ENCODE peak calls at places on chromosome 12, in ten cellular contexts. G is tibial artery, O is heart left ventricle, E is stomach, T is mammary epithelial cell, Q is astrocyte, V is A673, Y is upper lobe of left lung, U is Caco-2, B is GM06990. A is an unnamed sample.

GRCh38 chr12:121452356-121453021 is 52.6 kb downstream of the RNF34 start:
- DNase-seq in Y (peak), B (no peak), T (peak), E (no peak), U (peak), V (no peak), Q (no peak), G (no peak), O (no peak), A (peak)

GRCh38 chr12:94660436-94660835 is 10.1 kb upstream of the TMCC3 start:
- DNase-seq in O (no peak), Q (no peak), B (no peak), V (no peak), G (no peak), Y (no peak), T (peak), E (no peak), U (no peak), A (peak)

GRCh38 chr12:48828841-48829575 is 10.7 kb downstream of the CACNB3 start:
- DNase-seq in E (no peak), T (no peak), U (no peak), B (no peak), V (no peak), O (no peak), Y (no peak), Q (no peak), G (no peak), A (no peak)

GRCh38 chr12:94359761-94360160 is 99.9 kb downstream of the CEP83 start:
- DNase-seq in Q (no peak), V (no peak), O (no peak), G (no peak), B (no peak), Y (no peak), U (no peak), E (no peak), T (no peak), A (no peak)

GRCh38 chr12:56634837-56635538 is 4.9 kb upstream of the BAZ2A start:
- DNase-seq in U (peak), Q (peak), T (peak), V (peak), B (peak), Y (peak), E (peak), G (peak), O (peak), A (peak)

GRCh38 chr12:65602579-65603295 is 221.5 kb upstream of the HMGA2 start:
- DNase-seq in E (peak), T (peak), Y (peak), O (peak), G (peak), B (peak), V (peak), Q (peak), U (peak), A (peak)

GRCh38 chr12:101108130-101108529 is 101.9 kb downstream of the SLC5A8 start:
- DNase-seq in U (no peak), E (no peak), V (no peak), O (no peak), B (no peak), Y (no peak), G (no peak), T (no peak), Q (no peak), A (no peak)

GRCh38 chr12:71754461-71755145 is at the start of gene RAB21:
- DNase-seq in T (peak), Y (peak), Q (peak), U (peak), G (peak), V (peak), O (peak), B (peak), E (peak), A (peak)

GRCh38 chr12:130538343-130539095 is 177.6 kb downstream of the RIMBP2 start:
- DNase-seq in V (no peak), Y (no peak), T (no peak), E (no peak), G (no peak), O (no peak), Q (no peak), U (no peak), B (no peak), A (no peak)

GRCh38 chr12:113142173-113142885 is 6.8 kb upstream of the RASAL1 start:
- DNase-seq in T (no peak), Y (no peak), V (no peak), U (no peak), E (peak), G (peak), O (no peak), Q (no peak), B (no peak), A (no peak)

GRCh38 chr12:19190292-19191031 is 60.9 kb downstream of the PLEKHA5 start:
- DNase-seq in U (no peak), Y (no peak), T (peak), B (no peak), Q (peak), O (no peak), G (no peak), E (no peak), V (no peak), A (peak)

GRCh38 chr12:1422604-1423315 is 171.6 kb downstream of the FBXL14 start:
- DNase-seq in T (no peak), E (no peak), B (peak), G (no peak), U (no peak), V (no peak), O (no peak), Y (no peak), Q (no peak), A (no peak)

GRCh38 chr12:87656311-87656710 is 372.9 kb downstream of the C12orf50 start:
- DNase-seq in Q (no peak), G (no peak), B (no peak), T (no peak), U (no peak), E (no peak), Y (no peak), V (no peak), O (no peak), A (no peak)

GRCh38 chr12:103441437-103442186 is 54.2 kb downstream of the C12orf42 start:
- DNase-seq in E (no peak), G (no peak), U (no peak), B (peak), O (no peak), Y (no peak), Q (no peak), V (no peak), T (no peak), A (no peak)

GRCh38 chr12:121697093-121697698 is 15.4 kb upstream of the TMEM120B start:
- DNase-seq in O (no peak), T (no peak), V (peak), B (no peak), E (no peak), G (no peak), Y (no peak), U (no peak), Q (no peak), A (peak)

GRCh38 chr12:72511906-72512305 is 239.7 kb downstream of the TRHDE start:
- DNase-seq in T (peak), G (no peak), B (no peak), U (no peak), O (no peak), E (no peak), Y (no peak), Q (peak), V (no peak), A (peak)

GRCh38 chr12:6469609-6470374 is 685 bp downstream of the VAMP1 start:
- DNase-seq in T (no peak), Y (no peak), V (no peak), E (no peak), G (no peak), B (no peak), O (no peak), Q (no peak), U (peak), A (no peak)

GRCh38 chr12:118850244-118850825 is 131.0 kb upstream of the SRRM4 start:
- DNase-seq in B (no peak), U (peak), O (no peak), Y (no peak), V (peak), E (no peak), G (no peak), T (no peak), Q (no peak), A (peak)

GRCh38 chr12:103840881-103841689 is at the start of gene NT5DC3:
- DNase-seq in E (peak), V (peak), B (peak), Q (peak), O (peak), T (peak), U (peak), Y (peak), G (peak), A (peak)

GRCh38 chr12:112419269-112420133 is 754 bp downstream of the PTPN11 start:
- DNase-seq in B (no peak), V (peak), G (peak), U (peak), T (peak), Y (no peak), Q (peak), O (peak), E (peak), A (peak)

GRCh38 chr12:121344506-121344905 is 7.7 kb downstream of the ANAPC5 start:
- DNase-seq in G (no peak), Q (no peak), T (no peak), E (no peak), O (no peak), Y (no peak), U (no peak), B (no peak), V (no peak), A (no peak)

GRCh38 chr12:63319386-63319785 is 168.4 kb upstream of the AVPR1A start:
- DNase-seq in O (no peak), T (peak), B (no peak), E (no peak), G (no peak), Q (peak), V (peak), Y (no peak), U (no peak), A (peak)

GRCh38 chr12:107127482-107128185 is 34.3 kb upstream of the CRY1 start:
- DNase-seq in G (no peak), Q (no peak), Y (no peak), O (no peak), E (no peak), T (no peak), B (no peak), U (no peak), V (no peak), A (no peak)

GRCh38 chr12:110271015-110271414 is 10.0 kb upstream of the ATP2A2 start:
- DNase-seq in Y (no peak), E (no peak), U (no peak), T (no peak), G (no peak), V (no peak), B (no peak), Q (no peak), O (no peak), A (no peak)

GRCh38 chr12:26187429-26187828 is 7.9 kb upstream of the SSPN start:
- DNase-seq in V (no peak), E (no peak), Y (no peak), T (no peak), U (no peak), B (no peak), O (no peak), Q (no peak), G (no peak), A (no peak)

GRCh38 chr12:91040356-91040755 is 17.5 kb downstream of the KERA start:
- DNase-seq in O (no peak), G (no peak), Q (peak), E (no peak), U (no peak), T (no peak), V (no peak), B (no peak), Y (no peak), A (peak)

GRCh38 chr12:1006255-1006654 is 15.2 kb downstream of the ERC1 start:
- DNase-seq in T (peak), Y (no peak), G (no peak), U (no peak), Q (no peak), E (no peak), V (no peak), O (no peak), B (no peak), A (peak)

DNA sequence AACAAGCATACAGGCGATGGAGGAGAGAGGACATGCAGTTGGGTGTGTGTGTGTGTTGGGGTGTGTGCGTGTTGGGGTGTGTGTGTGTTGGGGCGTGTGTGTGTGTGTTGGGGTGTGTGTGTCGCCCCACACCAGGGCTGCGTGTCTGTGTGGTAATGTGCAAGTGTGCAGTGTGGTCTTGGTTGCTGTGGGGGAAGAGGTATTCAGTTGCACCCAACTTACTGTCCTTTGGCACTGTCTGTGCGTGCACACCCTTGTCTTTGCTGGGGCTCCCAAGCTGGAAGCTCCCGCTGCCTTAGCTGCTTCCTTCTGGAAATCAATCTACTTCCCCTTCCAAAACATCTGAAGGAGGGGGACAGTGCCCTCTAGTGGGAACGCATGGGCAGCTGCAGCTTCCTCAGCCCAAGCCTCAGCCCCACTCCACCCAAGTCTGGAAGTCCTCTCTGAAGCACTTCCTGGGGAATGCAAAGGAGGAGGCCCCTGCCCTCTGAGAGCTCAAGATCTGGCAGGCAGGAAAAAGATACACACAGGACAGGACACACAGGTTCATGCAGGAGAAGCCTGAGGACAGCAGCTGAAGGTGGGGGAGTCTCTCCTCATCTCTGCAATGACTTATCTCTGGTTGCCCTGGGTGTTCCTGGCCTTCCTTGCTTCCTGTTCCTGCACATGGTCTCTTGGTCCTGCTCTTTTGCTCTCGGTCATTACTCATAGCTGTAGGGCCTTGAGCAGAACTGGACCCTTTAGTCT is 13.1 kb downstream of the ASIC1 start:
- DNase-seq in U (peak), B (no peak), Q (peak), E (peak), Y (no peak), O (peak), V (peak), T (peak), G (peak), A (peak)
- H3K4me3 ChIP-seq in U (no peak), B (no peak), Q (no peak), E (no peak), Y (no peak), O (no peak), V (no peak), T (no peak), G (no peak), A (no peak)

GRCh38 chr12:105334568-105334967 is 4.1 kb downstream of the C12orf75 start:
- DNase-seq in E (no peak), G (no peak), Q (peak), V (no peak), O (no peak), B (no peak), U (no peak), T (peak), Y (no peak), A (peak)
- H3K4me3 ChIP-seq in E (no peak), G (peak), Q (peak), V (no peak), O (no peak), B (no peak), U (no peak), T (no peak), Y (no peak), A (no peak)

DNA sequence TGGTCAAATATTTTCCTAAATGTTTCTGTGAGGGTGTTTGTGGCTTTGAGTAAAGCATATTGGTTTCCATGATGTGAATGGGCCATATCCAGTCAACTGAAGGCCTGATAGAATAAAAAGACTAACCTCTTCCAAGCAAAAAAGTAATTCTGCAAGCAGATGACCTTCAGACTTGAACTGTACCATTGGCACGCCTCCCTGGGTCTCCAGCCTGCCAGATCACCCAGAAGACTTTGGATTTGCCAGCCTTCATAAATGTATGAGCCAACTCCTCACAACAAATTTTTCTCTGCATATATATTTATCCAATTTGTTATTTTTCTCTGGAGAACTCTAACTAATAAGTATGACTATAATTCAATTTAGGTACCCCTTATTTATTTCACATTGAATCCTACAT is 190.3 kb downstream of the KIF21A start:
- DNase-seq in O (no peak), Y (no peak), B (no peak), E (no peak), T (no peak), Q (no peak), G (no peak), U (no peak), V (no peak), A (no peak)
- H3K4me3 ChIP-seq in O (no peak), Y (no peak), B (no peak), E (no peak), T (no peak), Q (no peak), G (no peak), U (no peak), V (no peak), A (no peak)

DNA sequence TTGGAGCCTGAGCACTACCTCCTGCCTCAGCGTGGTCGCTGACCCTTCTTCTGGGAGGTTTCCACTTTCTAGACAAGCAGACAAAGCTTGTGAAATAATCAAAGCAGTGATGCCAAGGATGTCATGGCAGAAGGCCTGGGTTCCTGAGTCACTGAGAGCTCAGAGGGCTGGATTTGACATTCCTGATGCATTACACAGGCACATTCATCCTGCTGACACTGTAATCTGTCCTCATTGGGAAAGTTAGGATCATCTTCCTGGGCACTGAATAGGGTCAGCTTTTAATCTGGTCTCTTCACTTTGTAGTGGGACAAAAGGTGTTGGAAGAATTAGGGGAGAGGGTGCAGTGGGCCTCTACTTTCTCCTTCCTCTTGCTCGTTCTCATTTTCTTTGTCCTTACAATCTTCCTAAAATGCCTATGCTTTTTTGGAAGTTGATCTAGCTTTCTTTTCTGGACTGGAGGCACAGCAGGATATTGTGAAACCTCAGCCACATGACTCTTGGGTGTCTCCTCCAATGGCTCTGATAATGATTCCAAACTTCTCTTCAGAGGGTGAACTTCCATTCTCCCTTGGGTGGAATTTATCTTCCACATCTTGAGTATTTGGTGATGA is 29.6 kb downstream of the EEA1 start:
- DNase-seq in Q (peak), E (peak), O (peak), G (peak), U (no peak), V (peak), Y (no peak), B (no peak), T (peak), A (peak)
- H3K4me3 ChIP-seq in Q (peak), E (no peak), O (no peak), G (peak), U (no peak), V (no peak), Y (no peak), B (no peak), T (peak), A (peak)

A was measured in epithelial cell of esophagus.